ENCODE peak calls at places on chromosome X, in six cellular contexts. C, U, S, N, B and G are unnamed samples.
A peak's percentile ranks its signal among the peaks of the same experiment; 100 is the strongest.

GRCh38 chrX:2692221-2693122 is 1.4 kb downstream of the CD99 start:
- DNase-seq in S (peak; percentile 31), C (no peak), U (peak; percentile 49), B (peak; percentile 64), N (no peak), G (no peak)

GRCh38 chrX:10015711-10016515 is 48.8 kb downstream of the CLDN34 start:
- DNase-seq in S (peak; percentile 40), B (no peak), U (peak; percentile 29), C (no peak), N (no peak), G (peak; percentile 46)

GRCh38 chrX:94178145-94178790 is 504.3 kb downstream of the FAM133A start:
- DNase-seq in C (no peak), S (peak; percentile 2), U (no peak), N (no peak), B (no peak), G (no peak)

GRCh38 chrX:9153299-9153698 is 119.4 kb upstream of the FAM9B start:
- DNase-seq in S (peak; percentile 25), U (peak; percentile 11), C (no peak), B (no peak), N (no peak), G (no peak)

GRCh38 chrX:137031517-137032377 is 2.0 kb downstream of the GPR101 start:
- DNase-seq in N (no peak), C (no peak), B (peak; percentile 30), S (peak; percentile 5), U (peak; percentile 7), G (peak; percentile 33)

GRCh38 chrX:118350715-118351114 is 4.8 kb downstream of the WDR44 start:
- DNase-seq in U (no peak), N (no peak), C (no peak), B (no peak), S (no peak), G (no peak)

GRCh38 chrX:113059714-113060113 is 219.1 kb upstream of the AMOT start:
- DNase-seq in U (no peak), C (no peak), S (no peak), B (no peak), N (no peak), G (no peak)

GRCh38 chrX:124307253-124307907 is 25.1 kb upstream of the TEX13D start:
- DNase-seq in N (no peak), S (no peak), U (no peak), B (no peak), C (no peak), G (no peak)

GRCh38 chrX:65522739-65523372 is 11.7 kb downstream of the LAS1L start:
- DNase-seq in S (no peak), N (no peak), U (no peak), B (no peak), C (no peak), G (no peak)

GRCh38 chrX:27924261-27924660 is 57.0 kb downstream of the DCAF8L1 start:
- DNase-seq in B (no peak), S (no peak), C (no peak), N (no peak), U (no peak), G (no peak)

GRCh38 chrX:10577863-10578262 is 42.5 kb downstream of the MID1 start:
- DNase-seq in S (no peak), U (peak; percentile 31), C (no peak), B (no peak), N (no peak), G (no peak)

GRCh38 chrX:33840176-33840575 is 291.9 kb downstream of the FAM47A start:
- DNase-seq in C (no peak), U (no peak), S (no peak), N (no peak), B (no peak), G (no peak)

GRCh38 chrX:24149346-24150050 is at the start of gene ZFX:
- DNase-seq in C (peak; percentile 9), B (peak; percentile 46), S (peak; percentile 74), U (peak; percentile 23), N (no peak), G (peak; percentile 39)
- TF ChIP-seq JUN in C (no peak), B (no peak), S (no peak), U (no peak), N (no peak), G (no peak)

DNA sequence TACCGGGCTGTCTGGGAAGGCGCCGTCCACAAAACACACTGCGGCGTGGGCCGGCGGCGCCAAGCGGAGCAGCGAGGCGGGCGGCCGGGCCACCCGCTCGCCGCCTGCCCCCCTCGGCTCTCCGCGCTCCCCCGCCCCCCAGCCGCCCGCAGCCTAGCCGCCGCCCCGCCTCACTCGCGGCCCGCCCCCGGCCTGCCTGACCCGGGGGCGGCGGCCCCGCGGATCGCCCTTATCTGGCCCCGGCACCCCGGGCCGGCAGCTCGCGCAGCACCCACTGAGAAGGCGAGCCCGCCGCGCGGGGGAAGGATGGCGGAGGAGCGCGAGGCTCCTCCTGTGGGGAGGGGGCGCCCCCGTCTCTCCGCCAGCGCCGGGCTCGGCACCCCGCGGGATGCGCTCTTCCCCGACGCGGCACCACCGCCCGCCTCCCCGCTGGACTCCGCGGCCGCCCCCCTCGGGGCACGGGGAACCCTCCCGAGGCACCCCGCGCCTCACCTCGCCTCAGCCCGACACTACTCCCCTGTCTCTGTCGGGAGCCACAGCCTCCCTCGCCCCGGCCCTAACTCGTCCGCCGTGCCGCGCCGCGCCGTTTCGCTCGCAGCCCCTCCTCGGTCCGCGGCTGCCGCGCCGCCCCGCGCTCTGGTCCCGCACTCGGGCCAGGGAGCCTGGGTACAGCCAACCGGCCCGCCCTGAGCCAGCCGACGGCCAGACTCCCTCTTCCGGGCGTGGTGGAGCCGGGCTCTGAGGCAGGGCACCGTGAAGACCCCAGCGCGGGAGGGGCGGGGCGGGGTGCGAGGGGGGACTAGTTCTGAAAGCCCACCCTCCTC is 564 bp downstream of the ATP11C start:
- DNase-seq in N (no peak), U (peak; percentile 22), C (no peak), S (peak; percentile 10), B (peak; percentile 85), G (peak; percentile 47)
- TF ChIP-seq JUN in N (no peak), U (no peak), C (no peak), S (no peak), B (no peak), G (no peak)

GRCh38 chrX:133307637-133308485 is 89.7 kb upstream of the TFDP3 start:
- DNase-seq in B (peak; percentile 6), C (no peak), U (no peak), S (no peak), N (peak; percentile 23), G (peak; percentile 52)
- TF ChIP-seq JUN in B (no peak), C (no peak), U (no peak), S (no peak), N (no peak), G (no peak)

DNA sequence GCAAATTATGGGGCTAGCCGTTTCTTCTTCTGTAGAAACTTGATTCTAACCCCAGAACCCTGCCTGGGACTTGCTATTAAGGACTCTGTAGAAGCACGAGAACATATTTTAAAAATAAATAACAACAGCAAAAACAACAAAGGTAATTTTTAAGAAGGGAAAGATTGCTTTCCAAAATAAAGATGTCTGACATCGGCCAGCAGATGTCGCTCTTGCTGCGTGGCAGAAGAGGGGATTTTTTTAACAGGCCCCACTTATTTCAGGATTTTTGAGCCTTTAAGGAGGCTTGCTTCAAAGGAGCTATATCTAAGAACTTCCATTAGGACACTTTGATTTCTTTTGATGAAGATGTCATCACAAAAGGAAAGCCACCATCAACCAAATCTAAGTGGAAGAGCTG is 62.8 kb upstream of the EGFL6 start:
- DNase-seq in U (peak; percentile 34), B (peak; percentile 54), C (peak; percentile 2), S (peak; percentile 55), N (no peak), G (peak; percentile 31)
- TF ChIP-seq JUN in U (no peak), B (no peak), C (no peak), S (no peak), N (no peak), G (no peak)

GRCh38 chrX:129961180-129962083 is 21.0 kb upstream of the BCORL1 start:
- DNase-seq in C (peak; percentile 44), N (no peak), B (peak; percentile 91), U (no peak), S (peak; percentile 52), G (peak; percentile 72)
- TF ChIP-seq JUN in C (no peak), N (no peak), B (no peak), U (no peak), S (no peak), G (no peak)

DNA sequence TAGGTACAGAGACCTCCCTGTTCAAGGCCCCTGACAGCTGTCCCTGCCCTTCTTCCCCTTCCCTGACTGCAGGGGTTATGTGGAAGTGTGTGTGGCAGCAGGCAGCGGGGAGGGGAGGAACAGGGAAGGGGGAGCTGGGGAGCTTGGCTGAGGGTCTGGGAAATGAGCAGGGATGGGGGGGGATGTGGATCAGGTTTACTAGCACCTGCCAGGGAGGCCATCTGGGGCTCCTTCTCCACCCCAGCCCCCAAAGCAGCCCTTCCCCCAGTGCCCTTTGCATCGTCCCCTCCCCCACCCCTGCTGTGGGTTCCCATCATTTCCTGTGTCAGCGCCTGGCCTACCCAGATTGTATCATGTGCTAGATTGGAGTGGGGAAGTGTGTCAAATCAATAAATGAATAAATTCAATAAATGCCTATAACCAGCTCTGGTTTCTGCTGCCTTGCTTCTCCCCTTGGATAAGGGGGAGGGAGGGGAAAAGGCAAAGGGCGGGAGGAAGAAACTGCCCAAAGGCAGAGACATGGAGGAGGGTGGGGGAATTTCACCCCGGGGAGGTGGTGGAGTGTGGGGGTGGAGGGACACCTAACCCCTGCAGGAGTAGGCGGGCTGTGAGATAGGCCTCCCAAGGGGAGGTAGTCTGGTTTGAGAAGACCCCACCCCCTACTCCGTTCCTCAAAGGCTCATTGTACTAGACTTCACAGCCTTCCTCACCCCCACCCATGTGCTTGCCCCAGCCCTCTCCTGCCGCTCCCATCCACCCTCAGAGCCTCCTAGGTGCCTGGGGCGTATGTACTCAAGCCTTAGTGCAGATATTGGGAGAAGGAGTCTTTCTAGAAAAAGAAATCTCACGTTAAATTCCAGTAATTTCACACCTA is 3.2 kb downstream of the CXorf65 start:
- DNase-seq in S (no peak), U (no peak), B (peak; percentile 94), C (no peak), N (peak; percentile 43), G (peak; percentile 66)
- TF ChIP-seq JUN in S (no peak), U (no peak), B (no peak), C (no peak), N (no peak), G (no peak)

DNA sequence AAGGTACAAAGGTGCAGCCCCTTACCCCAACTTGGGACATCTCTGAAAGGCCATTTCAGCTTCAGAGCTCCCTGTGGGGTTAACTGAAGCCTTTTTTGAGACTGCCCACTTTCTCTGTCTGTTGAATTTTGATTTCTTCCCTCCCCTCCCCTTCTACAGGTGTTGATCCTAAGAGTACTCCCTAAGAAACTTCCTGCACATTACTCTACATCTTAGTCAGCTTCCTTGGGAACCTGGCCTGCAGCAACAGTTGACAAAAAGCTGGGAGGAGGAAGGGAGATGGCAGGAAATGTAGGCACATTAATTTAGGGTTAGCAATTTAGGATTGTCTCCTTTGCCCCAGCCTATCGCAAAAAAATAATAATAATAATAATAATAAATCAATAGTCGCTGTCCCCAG is 1.2 kb upstream of the IDS start:
- DNase-seq in C (no peak), N (no peak), B (no peak), U (no peak), S (no peak), G (no peak)
- TF ChIP-seq JUN in C (no peak), N (no peak), B (no peak), U (no peak), S (no peak), G (no peak)